ENCODE peak calls at places on chromosomes 6 and 20, in eight cellular contexts. One of them, this sample, is unnamed. For H3K27me3, the result is how much of the 10 kb centered on the place peaks cover.

GRCh38 chr6:105452376-105452775 is 49.5 kb upstream of the PREP start:
- DNase-seq in cardiac muscle cell: no peak
- DNase-seq in sigmoid colon: no peak
- DNase-seq in spleen: no peak
- DNase-seq in neural progenitor cell: no peak
- DNase-seq in H9: no peak
- DNase-seq in endodermal cell: no peak
- DNase-seq in transverse colon: no peak
- DNase-seq in this sample: no peak

GRCh38 chr6:170111816-170112582 is 178.9 kb downstream of the DLL1 start:
- DNase-seq in H9: peak
- DNase-seq in spleen: peak
- DNase-seq in neural progenitor cell: no peak
- DNase-seq in cardiac muscle cell: no peak
- DNase-seq in transverse colon: no peak
- DNase-seq in sigmoid colon: peak
- DNase-seq in endodermal cell: peak
- DNase-seq in this sample: peak

GRCh38 chr20:38864662-38865061 is 59.2 kb downstream of the PPP1R16B start:
- DNase-seq in sigmoid colon: no peak
- DNase-seq in H9: no peak
- DNase-seq in neural progenitor cell: no peak
- DNase-seq in transverse colon: no peak
- DNase-seq in endodermal cell: no peak
- DNase-seq in spleen: no peak
- DNase-seq in cardiac muscle cell: no peak
- DNase-seq in this sample: no peak

GRCh38 chr6:132395015-132395597 is 6.2 kb downstream of the MOXD1 start:
- DNase-seq in cardiac muscle cell: no peak
- DNase-seq in sigmoid colon: no peak
- DNase-seq in endodermal cell: no peak
- DNase-seq in H9: no peak
- DNase-seq in transverse colon: no peak
- DNase-seq in neural progenitor cell: no peak
- DNase-seq in spleen: no peak
- DNase-seq in this sample: no peak

GRCh38 chr20:35698298-35699126 is 640 bp downstream of the NFS1 start:
- DNase-seq in transverse colon: no peak
- DNase-seq in H9: no peak
- DNase-seq in endodermal cell: peak
- DNase-seq in sigmoid colon: peak
- DNase-seq in spleen: no peak
- DNase-seq in cardiac muscle cell: peak
- DNase-seq in neural progenitor cell: peak
- DNase-seq in this sample: no peak

GRCh38 chr6:45132683-45133294 is 195.3 kb upstream of the RUNX2 start:
- DNase-seq in cardiac muscle cell: no peak
- DNase-seq in sigmoid colon: no peak
- DNase-seq in endodermal cell: no peak
- DNase-seq in transverse colon: no peak
- DNase-seq in neural progenitor cell: no peak
- DNase-seq in H9: no peak
- DNase-seq in spleen: no peak
- DNase-seq in this sample: no peak

GRCh38 chr6:73028124-73028766 is 197.1 kb downstream of the KHDC1L start:
- DNase-seq in endodermal cell: peak
- DNase-seq in spleen: no peak
- DNase-seq in cardiac muscle cell: no peak
- DNase-seq in sigmoid colon: no peak
- DNase-seq in transverse colon: no peak
- DNase-seq in H9: peak
- DNase-seq in neural progenitor cell: no peak
- DNase-seq in this sample: no peak

GRCh38 chr20:52518735-52519134 is 327.2 kb upstream of the ZFP64 start:
- DNase-seq in sigmoid colon: no peak
- DNase-seq in spleen: no peak
- DNase-seq in transverse colon: no peak
- DNase-seq in neural progenitor cell: no peak
- DNase-seq in cardiac muscle cell: no peak
- DNase-seq in endodermal cell: no peak
- DNase-seq in H9: no peak
- DNase-seq in this sample: no peak

GRCh38 chr6:137850816-137851602 is 16.1 kb upstream of the TNFAIP3 start:
- DNase-seq in cardiac muscle cell: no peak
- DNase-seq in endodermal cell: no peak
- DNase-seq in transverse colon: no peak
- DNase-seq in sigmoid colon: no peak
- DNase-seq in neural progenitor cell: no peak
- DNase-seq in H9: no peak
- DNase-seq in spleen: no peak
- DNase-seq in this sample: no peak

GRCh38 chr6:167574431-167575097 is 249.7 kb downstream of the TTLL2 start:
- DNase-seq in neural progenitor cell: no peak
- DNase-seq in cardiac muscle cell: peak
- DNase-seq in H9: no peak
- DNase-seq in transverse colon: no peak
- DNase-seq in endodermal cell: peak
- DNase-seq in spleen: no peak
- DNase-seq in sigmoid colon: peak
- DNase-seq in this sample: no peak

GRCh38 chr20:14657231-14657630 is 319.8 kb upstream of the FLRT3 start:
- DNase-seq in spleen: no peak
- DNase-seq in transverse colon: no peak
- DNase-seq in endodermal cell: no peak
- DNase-seq in sigmoid colon: no peak
- DNase-seq in H9: no peak
- DNase-seq in cardiac muscle cell: no peak
- DNase-seq in neural progenitor cell: no peak
- DNase-seq in this sample: no peak

GRCh38 chr6:139336488-139336887 is 38.0 kb downstream of the CITED2 start:
- DNase-seq in neural progenitor cell: no peak
- DNase-seq in endodermal cell: no peak
- DNase-seq in sigmoid colon: no peak
- DNase-seq in transverse colon: peak
- DNase-seq in cardiac muscle cell: peak
- DNase-seq in spleen: no peak
- DNase-seq in H9: no peak
- DNase-seq in this sample: no peak

GRCh38 chr20:37096415-37097039 is 730 bp upstream of the RBL1 start:
- DNase-seq in transverse colon: no peak
- DNase-seq in neural progenitor cell: peak
- DNase-seq in spleen: no peak
- DNase-seq in H9: no peak
- DNase-seq in sigmoid colon: no peak
- DNase-seq in cardiac muscle cell: no peak
- DNase-seq in endodermal cell: no peak
- DNase-seq in this sample: no peak

GRCh38 chr6:45416700-45417099 is 39.0 kb upstream of the SUPT3H start:
- DNase-seq in spleen: no peak
- DNase-seq in cardiac muscle cell: no peak
- DNase-seq in sigmoid colon: no peak
- DNase-seq in transverse colon: no peak
- DNase-seq in neural progenitor cell: no peak
- DNase-seq in endodermal cell: no peak
- DNase-seq in H9: no peak
- DNase-seq in this sample: no peak

GRCh38 chr6:26043389-26044139 is 43.7 kb upstream of the HFE start:
- DNase-seq in spleen: peak
- DNase-seq in cardiac muscle cell: peak
- DNase-seq in H9: no peak
- DNase-seq in neural progenitor cell: no peak
- DNase-seq in sigmoid colon: peak
- DNase-seq in endodermal cell: no peak
- DNase-seq in transverse colon: peak
- DNase-seq in this sample: peak

GRCh38 chr20:48286571-48287551 is 501.6 kb upstream of the SULF2 start:
- DNase-seq in H9: no peak
- DNase-seq in endodermal cell: no peak
- DNase-seq in neural progenitor cell: no peak
- DNase-seq in sigmoid colon: no peak
- DNase-seq in transverse colon: no peak
- DNase-seq in spleen: no peak
- DNase-seq in cardiac muscle cell: peak
- DNase-seq in this sample: no peak

GRCh38 chr20:20217626-20218025 is 150.3 kb upstream of the INSM1 start:
- DNase-seq in H9: no peak
- DNase-seq in sigmoid colon: no peak
- DNase-seq in endodermal cell: no peak
- DNase-seq in transverse colon: no peak
- DNase-seq in neural progenitor cell: peak
- DNase-seq in cardiac muscle cell: no peak
- DNase-seq in spleen: no peak
- DNase-seq in this sample: no peak

GRCh38 chr20:20920433-20920832 is 185.7 kb downstream of the LINC00237 start:
- DNase-seq in endodermal cell: no peak
- DNase-seq in neural progenitor cell: no peak
- DNase-seq in sigmoid colon: no peak
- DNase-seq in cardiac muscle cell: no peak
- DNase-seq in transverse colon: no peak
- DNase-seq in H9: no peak
- DNase-seq in spleen: no peak
- DNase-seq in this sample: no peak

GRCh38 chr6:151738267-151738666 is 69.2 kb upstream of the ESR1 start:
- DNase-seq in cardiac muscle cell: peak
- DNase-seq in H9: no peak
- DNase-seq in neural progenitor cell: no peak
- DNase-seq in spleen: no peak
- DNase-seq in sigmoid colon: no peak
- DNase-seq in transverse colon: no peak
- DNase-seq in endodermal cell: no peak
- DNase-seq in this sample: no peak

GRCh38 chr6:24415753-24416152 is 13.0 kb downstream of the MRS2 start:
- DNase-seq in spleen: no peak
- DNase-seq in cardiac muscle cell: no peak
- DNase-seq in endodermal cell: no peak
- DNase-seq in transverse colon: no peak
- DNase-seq in neural progenitor cell: no peak
- DNase-seq in sigmoid colon: no peak
- DNase-seq in H9: no peak
- DNase-seq in this sample: no peak
- H3K27me3 ChIP-seq in spleen: under half
- H3K27me3 ChIP-seq in cardiac muscle cell: under half
- H3K27me3 ChIP-seq in endodermal cell: under half
- H3K27me3 ChIP-seq in transverse colon: under half
- H3K27me3 ChIP-seq in neural progenitor cell: under half
- H3K27me3 ChIP-seq in sigmoid colon: under half
- H3K27me3 ChIP-seq in H9: under half
- H3K27me3 ChIP-seq in this sample: under half

GRCh38 chr6:43954311-43955131 is 172.7 kb downstream of the MRPL14 start:
- DNase-seq in endodermal cell: peak
- DNase-seq in transverse colon: no peak
- DNase-seq in sigmoid colon: no peak
- DNase-seq in spleen: no peak
- DNase-seq in neural progenitor cell: no peak
- DNase-seq in H9: peak
- DNase-seq in cardiac muscle cell: no peak
- DNase-seq in this sample: no peak

GRCh38 chr6:43951756-43952675 is 175.2 kb downstream of the MRPL14 start:
- DNase-seq in transverse colon: no peak
- DNase-seq in cardiac muscle cell: no peak
- DNase-seq in spleen: no peak
- DNase-seq in H9: peak
- DNase-seq in endodermal cell: peak
- DNase-seq in sigmoid colon: peak
- DNase-seq in neural progenitor cell: no peak
- DNase-seq in this sample: no peak

GRCh38 chr6:43952746-43953145 is 174.5 kb downstream of the MRPL14 start:
- DNase-seq in H9: peak
- DNase-seq in neural progenitor cell: no peak
- DNase-seq in cardiac muscle cell: no peak
- DNase-seq in sigmoid colon: no peak
- DNase-seq in spleen: no peak
- DNase-seq in transverse colon: no peak
- DNase-seq in endodermal cell: peak
- DNase-seq in this sample: no peak

GRCh38 chr6:43953256-43953655 is 174.0 kb downstream of the MRPL14 start:
- DNase-seq in transverse colon: no peak
- DNase-seq in sigmoid colon: no peak
- DNase-seq in spleen: no peak
- DNase-seq in cardiac muscle cell: no peak
- DNase-seq in H9: no peak
- DNase-seq in neural progenitor cell: no peak
- DNase-seq in endodermal cell: peak
- DNase-seq in this sample: no peak

DNA sequence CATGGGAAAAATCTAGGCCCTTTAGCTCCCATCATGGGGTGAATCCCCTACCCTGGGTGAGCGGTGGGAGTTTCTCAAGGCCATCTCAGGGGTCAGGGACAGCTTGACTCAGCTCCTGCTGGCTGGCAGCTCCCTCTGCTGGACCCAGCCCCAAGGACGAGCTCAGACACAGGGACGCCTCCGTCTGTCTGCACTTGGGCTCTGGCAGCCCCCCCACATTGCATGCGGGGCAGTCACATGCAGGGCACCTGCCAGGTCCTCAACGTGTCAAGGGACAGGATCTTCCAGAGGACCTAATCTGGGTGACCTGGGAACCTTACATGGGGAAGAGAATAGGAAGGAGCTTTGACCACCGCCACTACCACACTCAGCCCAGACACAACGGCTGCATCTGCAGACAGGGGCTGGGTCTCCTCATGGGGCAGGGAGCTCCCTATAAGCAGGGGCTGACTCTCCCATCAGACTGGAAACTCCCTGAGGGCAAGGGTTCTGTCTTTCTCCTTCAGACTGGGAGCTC is 173.4 kb downstream of the MRPL14 start:
- DNase-seq in endodermal cell: peak
- DNase-seq in spleen: no peak
- DNase-seq in H9: peak
- DNase-seq in sigmoid colon: no peak
- DNase-seq in cardiac muscle cell: peak
- DNase-seq in transverse colon: no peak
- DNase-seq in neural progenitor cell: peak
- DNase-seq in this sample: no peak
- TF ChIP-seq CTCF in endodermal cell: peak
- TF ChIP-seq CTCF in spleen: no peak
- TF ChIP-seq CTCF in H9: peak
- TF ChIP-seq CTCF in sigmoid colon: no peak
- TF ChIP-seq CTCF in cardiac muscle cell: peak
- TF ChIP-seq CTCF in transverse colon: peak
- TF ChIP-seq CTCF in neural progenitor cell: peak
- TF ChIP-seq CTCF in this sample: no peak

DNA sequence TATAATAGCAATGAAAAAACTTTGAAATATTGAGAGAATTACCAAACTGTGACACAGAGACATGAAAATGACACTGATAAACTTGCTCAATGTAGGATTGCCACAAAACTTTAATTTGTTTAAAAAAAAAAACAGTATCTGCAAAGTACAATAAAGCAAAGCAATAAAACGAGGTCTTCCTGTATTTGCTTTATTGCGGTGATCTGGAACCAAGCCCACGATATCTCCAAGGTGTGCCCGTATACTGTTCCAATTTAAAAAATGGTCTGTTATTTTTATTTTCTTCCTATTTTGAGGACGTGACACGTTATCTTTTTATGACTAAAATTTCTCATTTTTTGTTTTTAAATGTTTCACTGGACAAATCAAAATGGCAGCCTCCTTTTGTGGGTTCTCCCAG is 25.5 kb downstream of the EYA2 start:
- DNase-seq in sigmoid colon: no peak
- DNase-seq in spleen: no peak
- DNase-seq in neural progenitor cell: no peak
- DNase-seq in endodermal cell: no peak
- DNase-seq in H9: no peak
- DNase-seq in cardiac muscle cell: no peak
- DNase-seq in transverse colon: peak
- DNase-seq in this sample: no peak
- H3K27me3 ChIP-seq in sigmoid colon: under half
- H3K27me3 ChIP-seq in spleen: under half
- H3K27me3 ChIP-seq in neural progenitor cell: under half
- H3K27me3 ChIP-seq in endodermal cell: under half
- H3K27me3 ChIP-seq in H9: under half
- H3K27me3 ChIP-seq in cardiac muscle cell: under half
- H3K27me3 ChIP-seq in transverse colon: under half
- H3K27me3 ChIP-seq in this sample: under half

GRCh38 chr6:74549746-74550145 is 656.1 kb downstream of the COL12A1 start:
- DNase-seq in H9: peak
- DNase-seq in transverse colon: no peak
- DNase-seq in cardiac muscle cell: no peak
- DNase-seq in endodermal cell: peak
- DNase-seq in spleen: no peak
- DNase-seq in neural progenitor cell: no peak
- DNase-seq in sigmoid colon: no peak
- DNase-seq in this sample: no peak
- TF ChIP-seq CTCF in H9: peak
- TF ChIP-seq CTCF in transverse colon: no peak
- TF ChIP-seq CTCF in cardiac muscle cell: no peak
- TF ChIP-seq CTCF in endodermal cell: peak
- TF ChIP-seq CTCF in spleen: no peak
- TF ChIP-seq CTCF in neural progenitor cell: peak
- TF ChIP-seq CTCF in sigmoid colon: no peak
- TF ChIP-seq CTCF in this sample: no peak

This sample was measured in lower lobe of right lung.